ENCODE peak calls at places on chromosomes 3 and 15, in four cellular contexts. M, X, D and B are unnamed samples.

GRCh38 chr15:42491540-42492225 is 742 bp upstream of the ZNF106 start:
- DNase-seq in M (no peak), X (no peak), D (no peak), B (no peak)

GRCh38 chr3:191774485-191774884 is 313.5 kb downstream of the PYDC2 start:
- DNase-seq in M (no peak), X (no peak), D (no peak), B (no peak)

GRCh38 chr3:64444619-64445317 is 219.5 kb upstream of the PRICKLE2 start:
- DNase-seq in M (no peak), X (no peak), D (no peak), B (no peak)

GRCh38 chr3:167728176-167728575 is 6.5 kb downstream of the PDCD10 start:
- DNase-seq in M (no peak), X (no peak), D (no peak), B (no peak)

GRCh38 chr15:88752956-88753355 is 50.3 kb upstream of the ACAN start:
- DNase-seq in M (peak), X (no peak), D (no peak), B (no peak)

GRCh38 chr3:167861649-167862048 is 126.1 kb downstream of the SERPINI1 start:
- DNase-seq in M (no peak), X (no peak), D (no peak), B (no peak)

GRCh38 chr15:61697796-61698195 is 362.5 kb downstream of the VPS13C start:
- DNase-seq in M (peak), X (no peak), D (no peak), B (no peak)

GRCh38 chr15:52086001-52086786 is 26.4 kb downstream of the BCL2L10 start:
- DNase-seq in M (no peak), X (no peak), D (no peak), B (no peak)

GRCh38 chr3:129888739-129889138 is 4.8 kb downstream of the TMCC1 start:
- DNase-seq in M (no peak), X (no peak), D (no peak), B (no peak)

GRCh38 chr3:80395023-80395422 is 627.2 kb upstream of the ROBO1 start:
- DNase-seq in M (no peak), X (no peak), D (no peak), B (no peak)

GRCh38 chr3:165644331-165644730 is 192.9 kb downstream of the BCHE start:
- DNase-seq in M (no peak), X (no peak), D (no peak), B (no peak)

GRCh38 chr3:172557515-172558220 is 34.4 kb upstream of the TNFSF10 start:
- DNase-seq in M (no peak), X (no peak), D (no peak), B (no peak)

GRCh38 chr3:186669378-186670084 is 3.7 kb downstream of the HRG start:
- DNase-seq in M (no peak), X (no peak), D (no peak), B (no peak)

GRCh38 chr3:43747641-43748040 is 56.9 kb downstream of the ABHD5 start:
- DNase-seq in M (no peak), X (no peak), D (no peak), B (no peak)

GRCh38 chr15:34682673-34683072 is 72.1 kb downstream of the GJD2 start:
- DNase-seq in M (no peak), X (no peak), D (no peak), B (no peak)

DNA sequence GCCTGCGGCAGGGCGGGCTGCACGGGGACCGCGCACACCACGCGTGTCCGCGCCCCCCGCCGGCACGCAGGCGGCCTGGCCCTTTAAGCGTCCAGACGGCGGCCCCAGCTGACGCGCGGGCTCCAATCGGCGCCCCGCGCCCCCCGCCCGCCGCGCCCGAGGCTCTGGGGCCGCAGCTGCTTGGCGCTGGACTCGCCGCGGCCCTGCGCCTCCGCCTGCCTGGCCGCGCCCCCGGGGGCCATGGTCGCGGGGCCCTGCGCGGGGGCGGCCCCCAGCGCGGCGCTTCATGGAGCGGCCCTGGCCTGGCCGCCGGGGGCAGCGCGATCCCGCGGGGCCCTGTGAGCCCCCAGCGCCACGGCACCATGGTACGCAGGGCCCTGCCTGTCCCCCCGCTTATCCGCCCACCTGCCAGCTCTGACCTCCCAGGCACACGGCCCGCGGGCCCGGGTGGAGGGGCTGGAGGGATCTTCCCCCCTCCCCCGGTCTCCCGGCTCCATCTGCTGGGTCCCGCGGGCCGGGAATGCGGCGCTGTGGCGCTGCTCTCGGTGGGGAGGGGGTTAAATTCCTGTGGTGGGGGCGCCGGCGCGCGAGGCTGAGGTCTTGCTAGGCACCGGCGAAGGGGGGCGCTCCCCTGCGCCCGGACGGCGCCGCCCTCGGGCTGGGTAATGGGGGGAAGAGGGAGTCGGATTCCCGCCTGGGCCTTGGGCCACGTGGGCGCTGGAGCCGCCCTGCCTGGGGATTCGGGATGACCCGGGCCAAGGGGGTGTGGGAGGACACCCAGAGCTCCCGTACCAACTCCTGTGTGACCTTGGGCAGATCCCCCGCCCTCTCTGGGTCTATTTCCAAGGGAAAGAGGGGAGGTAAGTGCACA is 1.1 kb downstream of the ZBTB47 start:
- DNase-seq in M (no peak), X (peak), D (peak), B (peak)
- TF ChIP-seq POLR2A in M (peak), X (no peak), D (no peak), B (no peak)

DNA sequence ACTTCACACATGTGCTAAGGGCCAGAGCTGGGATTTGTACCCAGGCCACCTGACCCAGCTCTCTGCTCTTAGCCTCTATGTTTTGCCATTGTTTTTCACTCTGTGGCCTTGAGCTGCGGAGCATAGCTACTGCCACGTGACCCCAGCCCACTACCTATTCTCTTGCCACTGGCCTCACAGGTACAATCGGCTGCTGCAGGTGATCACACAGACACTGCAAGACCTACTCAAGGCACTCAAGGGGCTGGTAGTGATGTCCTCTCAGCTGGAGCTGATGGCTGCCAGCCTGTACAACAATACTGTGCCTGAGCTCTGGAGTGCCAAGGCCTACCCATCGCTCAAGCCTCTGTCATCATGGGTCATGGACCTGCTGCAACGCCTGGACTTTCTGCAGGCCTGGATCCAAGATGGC is 46.2 kb downstream of the SEMA3G start:
- DNase-seq in M (no peak), X (no peak), D (no peak), B (peak)
- TF ChIP-seq POLR2AphosphoS5 in M (peak), X (no peak), D (no peak), B (peak)

GRCh38 chr3:23254875-23255274 is 51.7 kb downstream of the UBE2E2 start:
- DNase-seq in M (no peak), X (no peak), D (no peak), B (no peak)

GRCh38 chr3:23259515-23259914 is 56.4 kb downstream of the UBE2E2 start:
- DNase-seq in M (no peak), X (no peak), D (no peak), B (no peak)

GRCh38 chr3:23258110-23258509 is 55.0 kb downstream of the UBE2E2 start:
- DNase-seq in M (no peak), X (no peak), D (no peak), B (no peak)

GRCh38 chr3:23254287-23254686 is 51.2 kb downstream of the UBE2E2 start:
- DNase-seq in M (no peak), X (no peak), D (no peak), B (no peak)

DNA sequence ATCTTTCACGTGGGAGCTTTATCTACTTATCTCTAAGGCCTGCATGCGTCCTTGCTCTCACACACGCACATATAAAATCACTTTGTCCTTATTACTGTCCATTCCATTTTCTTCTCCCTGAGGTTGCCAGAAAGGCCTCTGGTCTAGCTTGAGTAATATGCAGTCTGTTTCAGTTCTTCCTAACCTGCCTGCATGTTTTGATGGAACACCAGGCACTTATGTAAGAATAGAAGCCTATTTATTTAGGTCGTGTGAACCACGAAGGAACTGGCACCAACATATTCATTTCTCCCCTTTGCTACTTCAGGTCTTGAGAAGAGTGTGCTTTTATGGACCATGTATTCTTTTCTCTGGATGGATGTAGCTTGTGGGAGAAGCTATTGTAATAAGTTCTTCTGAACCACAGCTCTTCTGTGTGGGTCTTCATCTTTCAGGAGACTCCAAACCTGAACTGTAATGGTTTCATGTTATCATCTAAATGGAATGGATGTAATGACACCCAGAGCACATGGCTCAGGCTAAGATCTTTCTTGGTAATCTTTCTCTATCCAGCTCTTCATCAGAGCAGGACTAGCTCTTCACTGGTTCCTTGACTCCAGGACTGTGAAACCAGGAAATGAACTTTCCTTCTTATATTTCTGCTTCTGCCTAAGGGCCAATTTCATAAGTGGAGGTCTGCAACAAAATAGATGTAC is 53.8 kb downstream of the UBE2E2 start:
- DNase-seq in M (no peak), X (no peak), D (no peak), B (no peak)
- H3K4me3 ChIP-seq in M (no peak), X (no peak), D (no peak), B (no peak)

GRCh38 chr15:84925906-84926305 is 41.4 kb downstream of the SLC28A1 start:
- DNase-seq in M (no peak), X (no peak), D (no peak), B (no peak)

GRCh38 chr15:84926491-84927220 is 42.2 kb downstream of the SLC28A1 start:
- DNase-seq in M (no peak), X (no peak), D (no peak), B (no peak)

GRCh38 chr15:84934942-84935729 is 46.5 kb upstream of the PDE8A start:
- DNase-seq in M (no peak), X (no peak), D (no peak), B (no peak)

GRCh38 chr15:84928843-84929168 is 44.3 kb downstream of the SLC28A1 start:
- DNase-seq in M (no peak), X (no peak), D (no peak), B (no peak)

DNA sequence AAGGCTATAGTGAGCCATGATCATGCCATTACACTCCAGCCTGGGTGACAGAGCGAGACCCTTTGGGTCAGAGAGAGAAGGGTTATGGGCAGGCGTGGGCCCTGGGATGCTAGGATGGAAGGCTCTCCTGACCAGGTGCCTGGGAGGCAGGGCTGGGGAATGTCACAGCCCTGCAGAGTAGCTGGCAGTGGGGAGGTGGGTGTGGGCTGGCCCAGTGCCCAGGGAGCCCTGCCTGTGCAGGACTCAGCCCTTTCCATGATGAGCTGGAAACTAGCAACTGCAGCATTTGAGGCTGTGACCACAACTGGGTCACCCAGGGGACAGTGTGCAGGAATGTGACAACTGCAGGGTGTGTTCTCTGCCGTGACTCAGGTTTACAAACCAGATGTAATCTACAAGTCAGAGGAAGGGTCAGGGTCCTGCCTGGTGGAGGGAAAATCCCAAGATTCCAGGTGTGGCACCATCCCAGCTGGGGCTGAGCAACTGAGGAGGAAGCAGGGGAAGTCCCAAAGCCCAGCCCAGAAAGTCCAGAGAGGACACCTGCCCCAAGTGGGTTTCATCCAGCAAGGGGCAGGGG is 45.4 kb downstream of the SLC28A1 start:
- DNase-seq in M (no peak), X (no peak), D (peak), B (no peak)
- TF ChIP-seq POLR2A in M (no peak), X (no peak), D (no peak), B (no peak)

DNA sequence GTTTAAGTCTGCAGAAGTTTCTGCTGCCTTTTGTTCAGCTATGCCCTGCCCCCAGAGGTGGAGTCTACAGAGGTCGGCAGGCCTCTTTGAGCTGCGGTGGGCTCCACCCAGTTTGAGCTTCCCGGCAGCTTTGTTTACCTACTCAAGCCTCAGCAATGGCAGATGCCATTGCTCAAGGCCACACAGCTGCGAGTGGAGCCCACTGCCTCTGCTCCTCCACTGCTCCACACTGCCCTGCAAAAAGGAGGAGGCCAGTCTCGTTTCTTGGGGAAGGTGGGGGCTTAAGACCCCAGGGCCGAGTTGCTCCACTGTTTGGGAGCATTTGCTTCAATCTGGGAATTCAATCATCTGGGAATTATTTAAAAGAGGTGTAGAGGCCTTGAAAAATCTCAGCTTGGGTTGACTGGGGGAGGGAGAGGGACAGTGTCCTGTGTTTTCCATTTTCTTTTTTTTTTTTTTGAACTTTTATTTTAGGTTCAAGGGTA is 144.6 kb upstream of the MEF2A start:
- DNase-seq in M (no peak), X (peak), D (peak), B (peak)
- TF ChIP-seq POLR2AphosphoS5 in M (no peak), X (no peak), D (no peak), B (peak)

GRCh38 chr15:40161693-40162401 is 978 bp downstream of the BUB1B start:
- DNase-seq in M (peak), X (no peak), D (no peak), B (no peak)
- H3K4me3 ChIP-seq in M (peak), X (peak), D (peak), B (no peak)